ENCODE peak calls at places on chromosomes 13 and 19, in six cellular contexts. One of them, this sample, is unnamed.

GRCh38 chr19:51726049-51726448 is 2.3 kb upstream of the HAS1 start:
- DNase-seq in stimulated activated CD8-positive, alpha-beta memory T cell treated with anti-CD3 and anti-CD28 coated beads, Interleukin-2, amount 100 ng/mL, for 1 hour: no peak
- DNase-seq in C1 segment of cervical spinal cord: peak
- DNase-seq in stimulated activated CD4-positive, alpha-beta T cell treated with anti-CD3 and anti-CD28 coated beads, Interleukin-12 subunit alpha, Interleukin-12 subunit beta, amount 100 ng/mL, for 24 hours: no peak
- DNase-seq in T-helper 2 cell: no peak
- DNase-seq in activated T-cell treated with anti-CD3 and anti-CD28 coated beads for 1 hour: no peak
- DNase-seq in this sample: no peak

GRCh38 chr19:2201473-2202148 is 34.5 kb downstream of the PLEKHJ1 start:
- DNase-seq in C1 segment of cervical spinal cord: no peak
- DNase-seq in stimulated activated CD4-positive, alpha-beta T cell treated with anti-CD3 and anti-CD28 coated beads, Interleukin-12 subunit alpha, Interleukin-12 subunit beta, amount 100 ng/mL, for 24 hours: no peak
- DNase-seq in T-helper 2 cell: no peak
- DNase-seq in stimulated activated CD8-positive, alpha-beta memory T cell treated with anti-CD3 and anti-CD28 coated beads, Interleukin-2, amount 100 ng/mL, for 1 hour: no peak
- DNase-seq in activated T-cell treated with anti-CD3 and anti-CD28 coated beads for 1 hour: no peak
- DNase-seq in this sample: no peak

GRCh38 chr13:50974268-50974667 is 64.7 kb downstream of the RNASEH2B start:
- DNase-seq in C1 segment of cervical spinal cord: no peak
- DNase-seq in stimulated activated CD4-positive, alpha-beta T cell treated with anti-CD3 and anti-CD28 coated beads, Interleukin-12 subunit alpha, Interleukin-12 subunit beta, amount 100 ng/mL, for 24 hours: no peak
- DNase-seq in activated T-cell treated with anti-CD3 and anti-CD28 coated beads for 1 hour: no peak
- DNase-seq in stimulated activated CD8-positive, alpha-beta memory T cell treated with anti-CD3 and anti-CD28 coated beads, Interleukin-2, amount 100 ng/mL, for 1 hour: no peak
- DNase-seq in T-helper 2 cell: no peak
- DNase-seq in this sample: no peak

GRCh38 chr19:32581704-32582164 is 744 bp downstream of the PDCD5 start:
- DNase-seq in stimulated activated CD4-positive, alpha-beta T cell treated with anti-CD3 and anti-CD28 coated beads, Interleukin-12 subunit alpha, Interleukin-12 subunit beta, amount 100 ng/mL, for 24 hours: no peak
- DNase-seq in C1 segment of cervical spinal cord: no peak
- DNase-seq in stimulated activated CD8-positive, alpha-beta memory T cell treated with anti-CD3 and anti-CD28 coated beads, Interleukin-2, amount 100 ng/mL, for 1 hour: no peak
- DNase-seq in T-helper 2 cell: no peak
- DNase-seq in activated T-cell treated with anti-CD3 and anti-CD28 coated beads for 1 hour: no peak
- DNase-seq in this sample: no peak

GRCh38 chr13:60111726-60112125 is 52.0 kb downstream of the DIAPH3 start:
- DNase-seq in stimulated activated CD8-positive, alpha-beta memory T cell treated with anti-CD3 and anti-CD28 coated beads, Interleukin-2, amount 100 ng/mL, for 1 hour: no peak
- DNase-seq in stimulated activated CD4-positive, alpha-beta T cell treated with anti-CD3 and anti-CD28 coated beads, Interleukin-12 subunit alpha, Interleukin-12 subunit beta, amount 100 ng/mL, for 24 hours: no peak
- DNase-seq in T-helper 2 cell: no peak
- DNase-seq in C1 segment of cervical spinal cord: no peak
- DNase-seq in activated T-cell treated with anti-CD3 and anti-CD28 coated beads for 1 hour: no peak
- DNase-seq in this sample: no peak

GRCh38 chr13:19085258-19085657 is 96.4 kb downstream of the TUBA3C start:
- DNase-seq in T-helper 2 cell: no peak
- DNase-seq in stimulated activated CD8-positive, alpha-beta memory T cell treated with anti-CD3 and anti-CD28 coated beads, Interleukin-2, amount 100 ng/mL, for 1 hour: no peak
- DNase-seq in stimulated activated CD4-positive, alpha-beta T cell treated with anti-CD3 and anti-CD28 coated beads, Interleukin-12 subunit alpha, Interleukin-12 subunit beta, amount 100 ng/mL, for 24 hours: no peak
- DNase-seq in activated T-cell treated with anti-CD3 and anti-CD28 coated beads for 1 hour: no peak
- DNase-seq in C1 segment of cervical spinal cord: no peak
- DNase-seq in this sample: no peak

GRCh38 chr13:86900906-86901305 is 770.3 kb upstream of the SLITRK5 start:
- DNase-seq in T-helper 2 cell: no peak
- DNase-seq in stimulated activated CD8-positive, alpha-beta memory T cell treated with anti-CD3 and anti-CD28 coated beads, Interleukin-2, amount 100 ng/mL, for 1 hour: no peak
- DNase-seq in stimulated activated CD4-positive, alpha-beta T cell treated with anti-CD3 and anti-CD28 coated beads, Interleukin-12 subunit alpha, Interleukin-12 subunit beta, amount 100 ng/mL, for 24 hours: no peak
- DNase-seq in C1 segment of cervical spinal cord: no peak
- DNase-seq in activated T-cell treated with anti-CD3 and anti-CD28 coated beads for 1 hour: no peak
- DNase-seq in this sample: no peak

GRCh38 chr19:48836089-48837017 is at the start of gene HSD17B14:
- DNase-seq in C1 segment of cervical spinal cord: peak
- DNase-seq in activated T-cell treated with anti-CD3 and anti-CD28 coated beads for 1 hour: no peak
- DNase-seq in T-helper 2 cell: no peak
- DNase-seq in stimulated activated CD4-positive, alpha-beta T cell treated with anti-CD3 and anti-CD28 coated beads, Interleukin-12 subunit alpha, Interleukin-12 subunit beta, amount 100 ng/mL, for 24 hours: no peak
- DNase-seq in stimulated activated CD8-positive, alpha-beta memory T cell treated with anti-CD3 and anti-CD28 coated beads, Interleukin-2, amount 100 ng/mL, for 1 hour: no peak
- DNase-seq in this sample: peak

GRCh38 chr13:22693691-22694090 is 487.1 kb upstream of the SGCG start:
- DNase-seq in stimulated activated CD4-positive, alpha-beta T cell treated with anti-CD3 and anti-CD28 coated beads, Interleukin-12 subunit alpha, Interleukin-12 subunit beta, amount 100 ng/mL, for 24 hours: no peak
- DNase-seq in C1 segment of cervical spinal cord: no peak
- DNase-seq in T-helper 2 cell: no peak
- DNase-seq in stimulated activated CD8-positive, alpha-beta memory T cell treated with anti-CD3 and anti-CD28 coated beads, Interleukin-2, amount 100 ng/mL, for 1 hour: no peak
- DNase-seq in activated T-cell treated with anti-CD3 and anti-CD28 coated beads for 1 hour: no peak
- DNase-seq in this sample: no peak

GRCh38 chr19:15288146-15288963 is 44.0 kb downstream of the BRD4 start:
- DNase-seq in stimulated activated CD4-positive, alpha-beta T cell treated with anti-CD3 and anti-CD28 coated beads, Interleukin-12 subunit alpha, Interleukin-12 subunit beta, amount 100 ng/mL, for 24 hours: no peak
- DNase-seq in activated T-cell treated with anti-CD3 and anti-CD28 coated beads for 1 hour: no peak
- DNase-seq in stimulated activated CD8-positive, alpha-beta memory T cell treated with anti-CD3 and anti-CD28 coated beads, Interleukin-2, amount 100 ng/mL, for 1 hour: no peak
- DNase-seq in C1 segment of cervical spinal cord: peak
- DNase-seq in T-helper 2 cell: peak
- DNase-seq in this sample: peak

GRCh38 chr19:15378529-15379082 is 981 bp downstream of the AKAP8 start:
- DNase-seq in activated T-cell treated with anti-CD3 and anti-CD28 coated beads for 1 hour: peak
- DNase-seq in C1 segment of cervical spinal cord: no peak
- DNase-seq in stimulated activated CD4-positive, alpha-beta T cell treated with anti-CD3 and anti-CD28 coated beads, Interleukin-12 subunit alpha, Interleukin-12 subunit beta, amount 100 ng/mL, for 24 hours: peak
- DNase-seq in T-helper 2 cell: peak
- DNase-seq in stimulated activated CD8-positive, alpha-beta memory T cell treated with anti-CD3 and anti-CD28 coated beads, Interleukin-2, amount 100 ng/mL, for 1 hour: no peak
- DNase-seq in this sample: peak

This sample was measured in SHP77.